ENCODE peak calls at places on chromosomes 3 and 15, in eight cellular contexts. H, W, N, S, D, K, C and P are unnamed samples.
A peak's percentile ranks its signal among the peaks of the same experiment; 100 is the strongest.

GRCh38 chr3:151869186-151869585 is 4.3 kb upstream of the SUCNR1 start:
- DNase-seq in H (no peak), W (no peak), N (no peak), S (no peak), D (no peak), K (no peak), C (no peak), P (no peak)

GRCh38 chr3:81300324-81300927 is 461.0 kb downstream of the GBE1 start:
- DNase-seq in H (no peak), W (no peak), N (no peak), S (no peak), D (no peak), K (no peak), C (no peak), P (no peak)

GRCh38 chr15:45372032-45372995 is 6.0 kb downstream of the GATM start:
- DNase-seq in H (no peak), W (no peak), N (no peak), S (no peak), D (no peak), K (no peak), C (peak; percentile 20), P (no peak)

GRCh38 chr3:136266468-136266867 is 16.3 kb downstream of the PCCB start:
- DNase-seq in H (no peak), W (no peak), N (no peak), S (no peak), D (no peak), K (no peak), C (no peak), P (no peak)

GRCh38 chr3:159075302-159075701 is 273.4 kb downstream of the MFSD1 start:
- DNase-seq in H (no peak), W (no peak), N (no peak), S (no peak), D (no peak), K (no peak), C (no peak), P (no peak)

GRCh38 chr3:4820296-4821121 is 158.7 kb upstream of the BHLHE40 start:
- DNase-seq in H (no peak), W (no peak), N (no peak), S (no peak), D (no peak), K (no peak), C (no peak), P (no peak)

GRCh38 chr15:67479781-67480180 is 41.1 kb upstream of the C15orf61 start:
- DNase-seq in H (no peak), W (no peak), N (no peak), S (no peak), D (no peak), K (no peak), C (no peak), P (no peak)

GRCh38 chr3:22728406-22728805 is 474.7 kb upstream of the UBE2E2 start:
- DNase-seq in H (no peak), W (no peak), N (no peak), S (no peak), D (no peak), K (no peak), C (no peak), P (no peak)

GRCh38 chr15:44183363-44183762 is 11.7 kb downstream of the FRMD5 start:
- DNase-seq in H (no peak), W (no peak), N (no peak), S (no peak), D (no peak), K (no peak), C (no peak), P (no peak)

GRCh38 chr3:39291903-39292329 is 12.1 kb upstream of the CX3CR1 start:
- DNase-seq in H (peak; percentile 79), W (peak; percentile 76), N (peak; percentile 88), S (peak; percentile 73), D (peak; percentile 44), K (peak; percentile 76), C (peak; percentile 37), P (peak; percentile 75)

GRCh38 chr3:135081451-135082434 is 286.7 kb downstream of the EPHB1 start:
- DNase-seq in H (no peak), W (no peak), N (no peak), S (no peak), D (no peak), K (no peak), C (no peak), P (no peak)

DNA sequence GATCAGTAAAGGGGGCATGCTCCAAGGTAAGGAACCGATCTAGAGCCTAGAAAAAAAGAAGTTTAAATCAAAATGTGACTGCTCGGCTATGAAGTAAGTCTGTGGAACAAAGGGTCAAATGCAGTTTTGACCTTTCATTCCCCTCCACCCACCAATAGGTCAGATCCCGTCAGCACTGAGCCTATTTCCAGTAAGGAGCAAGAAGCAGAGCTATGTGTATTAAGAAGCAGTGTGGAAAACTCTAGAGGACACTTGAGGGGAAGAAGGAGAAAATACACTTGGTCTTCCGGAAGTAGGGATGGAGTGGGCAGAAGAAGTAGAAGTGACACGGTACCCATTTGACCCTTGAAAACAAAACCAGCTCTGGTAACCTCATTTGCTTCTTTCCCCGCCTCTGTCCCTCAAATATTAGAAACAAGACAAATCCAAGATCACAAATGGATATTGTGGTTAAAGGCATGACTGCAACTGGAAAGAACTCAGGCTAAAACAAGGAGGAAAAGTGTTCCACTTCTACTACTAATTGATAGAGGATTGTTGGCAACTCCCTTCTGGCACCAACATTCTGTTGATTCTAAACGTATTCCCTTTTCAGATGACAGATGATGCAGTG is 888.3 kb upstream of the NR2F2 start:
- DNase-seq in H (no peak), W (no peak), N (no peak), S (no peak), D (no peak), K (no peak), C (no peak), P (no peak)
- H3K27me3 ChIP-seq in H (no peaks in the 10 kb centered on the region), W (no peaks in the 10 kb centered on the region), N (no peaks in the 10 kb centered on the region), S (no peaks in the 10 kb centered on the region), D (no peaks in the 10 kb centered on the region), K (no peaks in the 10 kb centered on the region), C (no peaks in the 10 kb centered on the region), P (no peaks in the 10 kb centered on the region)

GRCh38 chr3:140252812-140253656 is 318.0 kb downstream of the CLSTN2 start:
- DNase-seq in H (no peak), W (no peak), N (no peak), S (no peak), D (no peak), K (no peak), C (no peak), P (no peak)
- TF ChIP-seq POLR2AphosphoS5 in H (no peak), W (no peak), N (no peak), S (no peak), D (no peak), K (no peak), C (no peak), P (no peak)

DNA sequence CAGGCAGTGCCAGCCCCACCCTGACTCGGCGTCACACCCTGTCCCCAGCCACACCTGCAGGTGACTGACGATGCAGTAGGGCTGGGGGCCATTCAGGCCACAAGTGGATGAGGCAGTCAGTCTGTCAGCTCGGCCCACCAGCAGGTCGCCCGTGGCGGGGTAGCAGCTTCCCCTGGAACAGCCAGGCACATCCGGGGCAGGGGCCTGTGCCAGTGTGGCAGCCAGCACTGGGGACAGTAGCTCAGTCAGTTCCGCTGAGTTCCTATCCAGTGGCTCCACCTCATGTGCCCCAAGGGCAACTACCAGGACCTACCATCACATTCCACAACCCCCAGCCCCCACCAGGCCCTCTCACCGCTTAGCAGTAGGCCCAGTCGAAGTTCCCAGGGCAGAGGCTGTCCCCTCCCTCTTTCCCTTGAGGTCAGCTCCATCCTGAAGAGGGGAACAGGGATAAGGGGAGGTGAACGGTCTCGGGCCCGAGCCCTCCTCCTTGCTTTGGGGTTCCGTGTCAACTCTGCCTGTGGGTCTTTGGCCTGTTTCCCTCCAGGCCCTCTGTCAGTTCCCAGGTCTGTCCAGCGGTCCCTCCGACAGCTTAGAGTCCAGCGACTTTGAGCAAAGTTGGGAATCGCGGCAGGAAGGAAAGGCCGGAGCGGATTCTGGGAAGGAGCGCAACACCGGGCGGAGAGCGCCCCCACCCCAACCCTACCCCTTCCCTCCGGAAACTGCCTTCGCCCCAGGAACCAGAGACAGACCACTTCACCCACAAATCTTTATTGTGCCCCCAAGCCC is at the start of gene LAMB2:
- DNase-seq in H (peak; percentile 79), W (peak; percentile 69), N (peak; percentile 85), S (peak; percentile 77), D (peak; percentile 66), K (peak; percentile 73), C (peak; percentile 76), P (peak; percentile 72)
- TF ChIP-seq POLR2A in H (peak; percentile 46), W (no peak), N (no peak), S (no peak), D (no peak), K (no peak), C (peak; percentile 62), P (no peak)

DNA sequence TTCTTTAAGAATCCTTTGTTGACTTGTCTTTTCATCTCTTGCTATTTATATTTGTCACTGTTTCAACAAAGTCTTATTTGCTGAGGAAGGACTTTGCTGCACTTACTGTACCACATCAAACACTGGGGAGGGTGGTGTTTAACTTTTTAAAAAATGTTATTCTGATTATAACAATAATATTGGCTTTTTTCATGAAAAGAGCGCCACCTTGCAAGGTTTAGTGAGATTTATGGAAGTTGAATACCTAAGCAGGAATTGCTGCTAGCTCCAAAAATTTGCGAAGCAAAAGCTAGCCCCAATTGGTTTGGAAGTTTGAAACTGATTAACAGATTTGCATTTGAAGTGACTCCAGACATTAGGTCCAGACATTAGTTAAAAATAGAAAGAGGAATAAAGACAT is 6.7 kb downstream of the ZIC1 start:
- DNase-seq in H (no peak), W (no peak), N (no peak), S (no peak), D (no peak), K (no peak), C (no peak), P (no peak)
- H3K27me3 ChIP-seq in H (peaks cover 100% of the 10 kb centered on the region), W (peaks cover 10% of the 10 kb centered on the region), N (peaks cover 100% of the 10 kb centered on the region), S (peaks cover 84% of the 10 kb centered on the region), D (no peaks in the 10 kb centered on the region), K (peaks cover 51% of the 10 kb centered on the region), C (peaks cover 57% of the 10 kb centered on the region), P (peaks cover 87% of the 10 kb centered on the region)

DNA sequence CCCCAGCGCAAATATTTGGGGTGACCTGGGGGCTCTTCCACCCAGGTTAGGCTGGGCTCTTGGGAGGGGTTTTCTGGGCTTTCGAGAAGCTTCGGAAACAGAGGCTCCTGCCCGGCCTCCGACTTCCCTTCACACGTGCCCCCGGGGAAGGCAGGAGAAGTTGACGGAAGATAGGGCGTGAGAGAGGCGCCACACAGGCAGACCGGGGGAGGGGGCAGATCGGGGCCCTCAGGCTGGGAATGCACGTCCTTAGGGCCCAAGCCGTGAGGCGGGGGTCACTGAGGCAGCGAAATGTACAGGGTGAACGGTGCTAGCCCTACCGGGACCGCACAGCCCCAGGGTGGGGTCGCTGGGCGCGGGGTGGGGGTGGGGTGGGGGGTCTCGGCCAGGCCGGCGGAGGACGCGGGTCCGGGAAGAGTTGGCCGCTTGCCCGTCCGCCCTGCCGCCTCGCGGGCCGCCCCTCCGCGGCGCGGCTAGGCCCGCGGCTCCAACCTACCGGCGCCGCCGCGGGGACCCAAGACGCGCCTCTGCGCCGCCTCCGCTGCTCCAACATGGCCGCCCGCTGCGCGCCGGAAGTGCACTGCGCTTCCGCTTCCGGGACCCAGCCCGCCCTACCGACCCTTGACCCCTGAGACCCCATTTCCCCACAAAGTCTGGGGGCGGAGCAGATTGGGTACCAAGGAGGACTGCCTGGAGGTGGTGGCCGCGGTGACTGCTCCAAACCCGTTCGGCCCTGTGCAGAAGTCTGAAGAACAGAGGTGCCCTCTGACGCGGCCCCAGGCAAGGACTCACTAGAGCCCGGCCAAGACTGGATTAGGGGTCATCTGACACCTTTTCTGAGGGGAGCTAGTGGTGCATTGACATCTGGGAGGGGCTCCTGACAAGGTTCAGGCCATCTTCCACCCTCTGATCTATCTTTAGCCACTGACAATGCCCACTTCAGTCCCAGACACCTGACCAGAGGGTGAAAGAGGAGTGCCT is at the start of gene CCDC71:
- DNase-seq in H (peak; percentile 73), W (peak; percentile 86), N (peak; percentile 91), S (peak; percentile 75), D (peak; percentile 18), K (peak; percentile 63), C (peak; percentile 23), P (peak; percentile 50)
- TF ChIP-seq POLR2AphosphoS5 in H (peak; percentile 76), W (peak; percentile 45), N (peak; percentile 89), S (peak; percentile 79), D (peak; percentile 87), K (peak; percentile 65), C (peak; percentile 65), P (peak; percentile 63)

GRCh38 chr3:119600732-119601131 is 3.0 kb downstream of the PLA1A start:
- DNase-seq in H (no peak), W (peak; percentile 28), N (peak; percentile 79), S (no peak), D (peak; percentile 10), K (peak; percentile 40), C (no peak), P (no peak)
- TF ChIP-seq POLR2A in H (no peak), W (no peak), N (no peak), S (no peak), D (no peak), K (no peak), C (no peak), P (no peak)